ENCODE peak calls at places on chromosomes 1 and 21, in seven cellular contexts. One of them, this sample, is unnamed.
A peak's percentile ranks its signal among the peaks of the same experiment; 100 is the strongest.

GRCh38 chr1:197902131-197902453 is 338 bp upstream of the C1orf53 start:
- DNase-seq in cardiac fibroblast: no peak
- DNase-seq in GM12865: no peak
- DNase-seq in stimulated activated CD8-positive, alpha-beta memory T cell treated with anti-CD3 and anti-CD28 coated beads, Interleukin-12 subunit alpha, Interleukin-12 subunit beta, amount 100 ng/mL, for 4 hours: no peak
- DNase-seq in LNCaP clone FGC: no peak
- DNase-seq in tibial artery: no peak
- DNase-seq in left ventricle myocardium superior: no peak
- DNase-seq in this sample: no peak

GRCh38 chr1:8412183-8412831 is 94.4 kb downstream of the SLC45A1 start:
- DNase-seq in LNCaP clone FGC: peak; percentile 100
- DNase-seq in tibial artery: peak; percentile 60
- DNase-seq in cardiac fibroblast: peak; percentile 93
- DNase-seq in GM12865: no peak
- DNase-seq in left ventricle myocardium superior: no peak
- DNase-seq in stimulated activated CD8-positive, alpha-beta memory T cell treated with anti-CD3 and anti-CD28 coated beads, Interleukin-12 subunit alpha, Interleukin-12 subunit beta, amount 100 ng/mL, for 4 hours: no peak
- DNase-seq in this sample: no peak

GRCh38 chr1:166156674-166157073 is 10.1 kb downstream of the FAM78B start:
- DNase-seq in left ventricle myocardium superior: no peak
- DNase-seq in stimulated activated CD8-positive, alpha-beta memory T cell treated with anti-CD3 and anti-CD28 coated beads, Interleukin-12 subunit alpha, Interleukin-12 subunit beta, amount 100 ng/mL, for 4 hours: no peak
- DNase-seq in LNCaP clone FGC: no peak
- DNase-seq in cardiac fibroblast: no peak
- DNase-seq in GM12865: no peak
- DNase-seq in tibial artery: no peak
- DNase-seq in this sample: no peak

GRCh38 chr1:174556392-174556791 is 108.6 kb downstream of the GPR52 start:
- DNase-seq in LNCaP clone FGC: no peak
- DNase-seq in GM12865: no peak
- DNase-seq in tibial artery: no peak
- DNase-seq in cardiac fibroblast: no peak
- DNase-seq in left ventricle myocardium superior: no peak
- DNase-seq in stimulated activated CD8-positive, alpha-beta memory T cell treated with anti-CD3 and anti-CD28 coated beads, Interleukin-12 subunit alpha, Interleukin-12 subunit beta, amount 100 ng/mL, for 4 hours: no peak
- DNase-seq in this sample: no peak

GRCh38 chr1:165376811-165377153 is 20.3 kb upstream of the LMX1A start:
- DNase-seq in left ventricle myocardium superior: no peak
- DNase-seq in stimulated activated CD8-positive, alpha-beta memory T cell treated with anti-CD3 and anti-CD28 coated beads, Interleukin-12 subunit alpha, Interleukin-12 subunit beta, amount 100 ng/mL, for 4 hours: no peak
- DNase-seq in LNCaP clone FGC: no peak
- DNase-seq in tibial artery: no peak
- DNase-seq in cardiac fibroblast: no peak
- DNase-seq in GM12865: no peak
- DNase-seq in this sample: no peak

GRCh38 chr21:27715131-27715530 is 748.2 kb upstream of the ADAMTS5 start:
- DNase-seq in tibial artery: no peak
- DNase-seq in GM12865: no peak
- DNase-seq in left ventricle myocardium superior: no peak
- DNase-seq in LNCaP clone FGC: no peak
- DNase-seq in cardiac fibroblast: no peak
- DNase-seq in stimulated activated CD8-positive, alpha-beta memory T cell treated with anti-CD3 and anti-CD28 coated beads, Interleukin-12 subunit alpha, Interleukin-12 subunit beta, amount 100 ng/mL, for 4 hours: no peak
- DNase-seq in this sample: no peak

GRCh38 chr1:234781241-234782056 is 171.5 kb upstream of the IRF2BP2 start:
- DNase-seq in stimulated activated CD8-positive, alpha-beta memory T cell treated with anti-CD3 and anti-CD28 coated beads, Interleukin-12 subunit alpha, Interleukin-12 subunit beta, amount 100 ng/mL, for 4 hours: no peak
- DNase-seq in left ventricle myocardium superior: no peak
- DNase-seq in tibial artery: no peak
- DNase-seq in LNCaP clone FGC: no peak
- DNase-seq in cardiac fibroblast: no peak
- DNase-seq in GM12865: no peak
- DNase-seq in this sample: no peak

GRCh38 chr1:113429461-113430153 is 39.3 kb downstream of the MAGI3 start:
- DNase-seq in GM12865: peak; percentile 26
- DNase-seq in left ventricle myocardium superior: no peak
- DNase-seq in LNCaP clone FGC: no peak
- DNase-seq in cardiac fibroblast: peak; percentile 40
- DNase-seq in stimulated activated CD8-positive, alpha-beta memory T cell treated with anti-CD3 and anti-CD28 coated beads, Interleukin-12 subunit alpha, Interleukin-12 subunit beta, amount 100 ng/mL, for 4 hours: no peak
- DNase-seq in tibial artery: no peak
- DNase-seq in this sample: no peak

GRCh38 chr1:222347627-222348026 is 200.3 kb downstream of the HHIPL2 start:
- DNase-seq in stimulated activated CD8-positive, alpha-beta memory T cell treated with anti-CD3 and anti-CD28 coated beads, Interleukin-12 subunit alpha, Interleukin-12 subunit beta, amount 100 ng/mL, for 4 hours: no peak
- DNase-seq in left ventricle myocardium superior: no peak
- DNase-seq in LNCaP clone FGC: peak; percentile 90
- DNase-seq in GM12865: no peak
- DNase-seq in tibial artery: no peak
- DNase-seq in cardiac fibroblast: no peak
- DNase-seq in this sample: no peak

GRCh38 chr1:157133431-157133830 is 4.8 kb downstream of the ETV3 start:
- DNase-seq in GM12865: no peak
- DNase-seq in cardiac fibroblast: no peak
- DNase-seq in left ventricle myocardium superior: no peak
- DNase-seq in tibial artery: no peak
- DNase-seq in LNCaP clone FGC: no peak
- DNase-seq in stimulated activated CD8-positive, alpha-beta memory T cell treated with anti-CD3 and anti-CD28 coated beads, Interleukin-12 subunit alpha, Interleukin-12 subunit beta, amount 100 ng/mL, for 4 hours: no peak
- DNase-seq in this sample: no peak

GRCh38 chr1:180743868-180744267 is 112.0 kb downstream of the XPR1 start:
- DNase-seq in stimulated activated CD8-positive, alpha-beta memory T cell treated with anti-CD3 and anti-CD28 coated beads, Interleukin-12 subunit alpha, Interleukin-12 subunit beta, amount 100 ng/mL, for 4 hours: no peak
- DNase-seq in cardiac fibroblast: no peak
- DNase-seq in tibial artery: no peak
- DNase-seq in left ventricle myocardium superior: no peak
- DNase-seq in LNCaP clone FGC: no peak
- DNase-seq in GM12865: no peak
- DNase-seq in this sample: no peak

GRCh38 chr1:117059334-117059677 is 820 bp upstream of the TTF2 start:
- DNase-seq in cardiac fibroblast: no peak
- DNase-seq in LNCaP clone FGC: no peak
- DNase-seq in left ventricle myocardium superior: peak; percentile 49
- DNase-seq in tibial artery: peak; percentile 39
- DNase-seq in stimulated activated CD8-positive, alpha-beta memory T cell treated with anti-CD3 and anti-CD28 coated beads, Interleukin-12 subunit alpha, Interleukin-12 subunit beta, amount 100 ng/mL, for 4 hours: peak; percentile 43
- DNase-seq in GM12865: peak; percentile 90
- DNase-seq in this sample: peak; percentile 68

GRCh38 chr1:15016001-15016400 is 137.5 kb upstream of the TMEM51 start:
- DNase-seq in cardiac fibroblast: no peak
- DNase-seq in tibial artery: no peak
- DNase-seq in stimulated activated CD8-positive, alpha-beta memory T cell treated with anti-CD3 and anti-CD28 coated beads, Interleukin-12 subunit alpha, Interleukin-12 subunit beta, amount 100 ng/mL, for 4 hours: no peak
- DNase-seq in left ventricle myocardium superior: no peak
- DNase-seq in LNCaP clone FGC: no peak
- DNase-seq in GM12865: no peak
- DNase-seq in this sample: no peak

GRCh38 chr1:27868932-27869718 is 3.2 kb upstream of the THEMIS2 start:
- DNase-seq in tibial artery: no peak
- DNase-seq in GM12865: peak; percentile 91
- DNase-seq in cardiac fibroblast: no peak
- DNase-seq in LNCaP clone FGC: no peak
- DNase-seq in stimulated activated CD8-positive, alpha-beta memory T cell treated with anti-CD3 and anti-CD28 coated beads, Interleukin-12 subunit alpha, Interleukin-12 subunit beta, amount 100 ng/mL, for 4 hours: peak; percentile 40
- DNase-seq in left ventricle myocardium superior: no peak
- DNase-seq in this sample: no peak

GRCh38 chr1:164774413-164774812 is 215.4 kb downstream of the PBX1 start:
- DNase-seq in GM12865: no peak
- DNase-seq in cardiac fibroblast: no peak
- DNase-seq in left ventricle myocardium superior: no peak
- DNase-seq in tibial artery: no peak
- DNase-seq in stimulated activated CD8-positive, alpha-beta memory T cell treated with anti-CD3 and anti-CD28 coated beads, Interleukin-12 subunit alpha, Interleukin-12 subunit beta, amount 100 ng/mL, for 4 hours: no peak
- DNase-seq in LNCaP clone FGC: no peak
- DNase-seq in this sample: no peak

GRCh38 chr1:200428482-200429205 is 18.8 kb upstream of the ZNF281 start:
- DNase-seq in cardiac fibroblast: peak; percentile 43
- DNase-seq in tibial artery: no peak
- DNase-seq in GM12865: peak; percentile 31
- DNase-seq in LNCaP clone FGC: no peak
- DNase-seq in left ventricle myocardium superior: no peak
- DNase-seq in stimulated activated CD8-positive, alpha-beta memory T cell treated with anti-CD3 and anti-CD28 coated beads, Interleukin-12 subunit alpha, Interleukin-12 subunit beta, amount 100 ng/mL, for 4 hours: no peak
- DNase-seq in this sample: no peak

GRCh38 chr1:98794196-98794886 is 132.8 kb downstream of the SNX7 start:
- DNase-seq in tibial artery: peak; percentile 23
- DNase-seq in GM12865: peak; percentile 64
- DNase-seq in stimulated activated CD8-positive, alpha-beta memory T cell treated with anti-CD3 and anti-CD28 coated beads, Interleukin-12 subunit alpha, Interleukin-12 subunit beta, amount 100 ng/mL, for 4 hours: no peak
- DNase-seq in left ventricle myocardium superior: no peak
- DNase-seq in LNCaP clone FGC: peak; percentile 58
- DNase-seq in cardiac fibroblast: peak; percentile 80
- DNase-seq in this sample: no peak

GRCh38 chr1:155976062-155976912 is 2.1 kb downstream of the ARHGEF2 start:
- DNase-seq in GM12865: peak; percentile 62
- DNase-seq in tibial artery: peak; percentile 78
- DNase-seq in LNCaP clone FGC: no peak
- DNase-seq in cardiac fibroblast: peak; percentile 76
- DNase-seq in left ventricle myocardium superior: peak; percentile 81
- DNase-seq in stimulated activated CD8-positive, alpha-beta memory T cell treated with anti-CD3 and anti-CD28 coated beads, Interleukin-12 subunit alpha, Interleukin-12 subunit beta, amount 100 ng/mL, for 4 hours: peak; percentile 56
- DNase-seq in this sample: peak; percentile 82